ENCODE peak calls at places on chromosome 3, in seven cellular contexts. C is GF-D8, Y is ovary, S is Daoy, Z is ecto neural progenitor cell, O is GM20000, M is NCI-H2227 treated with DMSO at 0.1 percent for 48 hours. I is an unnamed sample.

GRCh38 chr3:37779289-37780152 is 82.2 kb upstream of the CTDSPL start:
- DNase-seq in C (peak), Y (peak), S (peak), Z (no peak), O (peak), M (peak), I (peak)

GRCh38 chr3:30233924-30234666 is 372.3 kb upstream of the TGFBR2 start:
- DNase-seq in C (no peak), Y (no peak), S (no peak), Z (no peak), O (no peak), M (no peak), I (peak)

GRCh38 chr3:72307438-72308105 is 522.6 kb upstream of the PROK2 start:
- DNase-seq in C (no peak), Y (no peak), S (no peak), Z (no peak), O (no peak), M (no peak), I (no peak)

GRCh38 chr3:6220361-6220957 is 640.5 kb upstream of the GRM7 start:
- DNase-seq in C (no peak), Y (no peak), S (no peak), Z (no peak), O (no peak), M (no peak), I (no peak)

GRCh38 chr3:173785004-173785403 is 387.5 kb downstream of the NLGN1 start:
- DNase-seq in C (no peak), Y (no peak), S (peak), Z (no peak), O (no peak), M (no peak), I (no peak)

GRCh38 chr3:195847061-195847950 is 35.6 kb upstream of the MUC4 start:
- DNase-seq in C (no peak), Y (no peak), S (peak), Z (no peak), O (no peak), M (no peak), I (no peak)

GRCh38 chr3:13007251-13007941 is 65.8 kb downstream of the IQSEC1 start:
- DNase-seq in C (no peak), Y (no peak), S (no peak), Z (no peak), O (no peak), M (no peak), I (no peak)

GRCh38 chr3:65963787-65964707 is 74.7 kb downstream of the MAGI1 start:
- DNase-seq in C (no peak), Y (no peak), S (peak), Z (no peak), O (peak), M (no peak), I (peak)

I was measured in kidney glomerular epithelial cell.